ENCODE peak calls at places on chromosomes 1 and 21, in four cellular contexts. F, Y, Z and I are unnamed samples.

GRCh38 chr1:220121791-220122530 is 28.0 kb downstream of the IARS2 start:
- DNase-seq in Y (no peak), F (no peak), Z (no peak), I (no peak)

GRCh38 chr1:50702395-50702794 is 257.7 kb downstream of the FAF1 start:
- DNase-seq in Z (no peak), F (no peak), Y (no peak), I (no peak)

GRCh38 chr1:93774707-93775106 is 93.1 kb upstream of the BCAR3 start:
- DNase-seq in F (peak), Z (no peak), Y (peak), I (no peak)

GRCh38 chr1:93661829-93662474 is 19.7 kb downstream of the BCAR3 start:
- DNase-seq in Y (peak), Z (peak), F (peak), I (peak)

GRCh38 chr21:29072873-29073221 is 601 bp downstream of the CCT8 start:
- DNase-seq in F (peak), Z (peak), Y (no peak), I (peak)

GRCh38 chr1:184485731-184486723 is 99.2 kb downstream of the C1orf21 start:
- DNase-seq in F (peak), Z (no peak), Y (peak), I (no peak)

GRCh38 chr1:37449936-37450335 is 24.4 kb upstream of the ZC3H12A start:
- DNase-seq in F (no peak), Y (no peak), Z (no peak), I (no peak)

GRCh38 chr1:1779691-1780597 is 1.7 kb upstream of the NADK start:
- DNase-seq in Y (peak), Z (no peak), F (peak), I (peak)

GRCh38 chr1:24850353-24850905 is 79.6 kb downstream of the RUNX3 start:
- DNase-seq in F (peak), Z (no peak), Y (no peak), I (peak)

GRCh38 chr1:156316909-156317308 is 17.8 kb upstream of the VHLL start:
- DNase-seq in Z (no peak), F (no peak), Y (no peak), I (no peak)

GRCh38 chr1:202958544-202959275 is 598 bp upstream of the ADIPOR1 start:
- DNase-seq in Z (no peak), F (no peak), Y (no peak), I (no peak)

GRCh38 chr1:41891403-41891896 is 27.3 kb downstream of the HIVEP3 start:
- DNase-seq in F (peak), Y (peak), Z (peak), I (no peak)

GRCh38 chr1:107451735-107452134 is 310.9 kb downstream of the NTNG1 start:
- DNase-seq in F (no peak), Y (no peak), Z (no peak), I (no peak)

GRCh38 chr1:167409183-167409582 is 109.1 kb downstream of the CD247 start:
- DNase-seq in Y (peak), F (no peak), Z (peak), I (no peak)

GRCh38 chr1:63408331-63408730 is 40.9 kb downstream of the ALG6 start:
- DNase-seq in F (peak), Z (no peak), Y (no peak), I (peak)

GRCh38 chr1:178825167-178825566 is 45.7 kb downstream of the ANGPTL1 start:
- DNase-seq in Z (no peak), Y (no peak), F (no peak), I (no peak)

GRCh38 chr1:223129229-223129851 is 13.7 kb downstream of the TLR5 start:
- DNase-seq in Y (no peak), Z (peak), F (peak), I (peak)

GRCh38 chr1:184212649-184213314 is 161.3 kb downstream of the TSEN15 start:
- DNase-seq in Y (peak), F (peak), Z (peak), I (peak)

GRCh38 chr1:178490136-178490535 is 6.6 kb downstream of the CLEC20A start:
- DNase-seq in Z (no peak), Y (no peak), F (no peak), I (no peak)

GRCh38 chr1:153985341-153985912 is 712 bp downstream of the RAB13 start:
- DNase-seq in Z (no peak), Y (peak), F (peak), I (peak)

GRCh38 chr1:29505537-29506220 is 269.4 kb downstream of the PTPRU start:
- DNase-seq in Z (no peak), F (no peak), Y (no peak), I (no peak)

GRCh38 chr1:174875306-174875705 is 124.4 kb upstream of the CACYBP start:
- DNase-seq in Y (peak), F (no peak), Z (no peak), I (no peak)

GRCh38 chr1:180170569-180170968 is 15.9 kb downstream of the QSOX1 start:
- DNase-seq in Z (no peak), F (no peak), Y (peak), I (no peak)